ENCODE peak calls at places on chromosomes 7 and 10, in eight cellular contexts. One of them, this sample, is unnamed.

GRCh38 chr10:74453151-74453550 is 302.1 kb downstream of the ADK start:
- DNase-seq in neural progenitor cell: no peak
- DNase-seq in GM23248: no peak
- DNase-seq in astrocyte: no peak
- DNase-seq in mammary epithelial cell: no peak
- DNase-seq in hepatocyte: no peak
- DNase-seq in keratinocyte: no peak
- DNase-seq in MM.1S: no peak
- DNase-seq in this sample: no peak

GRCh38 chr10:24915304-24915703 is 37.1 kb downstream of the PRTFDC1 start:
- DNase-seq in hepatocyte: no peak
- DNase-seq in mammary epithelial cell: no peak
- DNase-seq in astrocyte: no peak
- DNase-seq in MM.1S: no peak
- DNase-seq in keratinocyte: no peak
- DNase-seq in neural progenitor cell: no peak
- DNase-seq in GM23248: no peak
- DNase-seq in this sample: no peak

GRCh38 chr7:50673096-50673495 is 107.9 kb upstream of the DDC start:
- DNase-seq in keratinocyte: no peak
- DNase-seq in MM.1S: no peak
- DNase-seq in hepatocyte: no peak
- DNase-seq in astrocyte: no peak
- DNase-seq in mammary epithelial cell: no peak
- DNase-seq in neural progenitor cell: no peak
- DNase-seq in GM23248: no peak
- DNase-seq in this sample: no peak

GRCh38 chr7:21357146-21358097 is 70.5 kb upstream of the SP4 start:
- DNase-seq in mammary epithelial cell: no peak
- DNase-seq in astrocyte: no peak
- DNase-seq in hepatocyte: no peak
- DNase-seq in neural progenitor cell: no peak
- DNase-seq in MM.1S: no peak
- DNase-seq in GM23248: no peak
- DNase-seq in keratinocyte: no peak
- DNase-seq in this sample: no peak

GRCh38 chr10:46293832-46294640 is 7.2 kb downstream of the ANTXRL start:
- DNase-seq in neural progenitor cell: no peak
- DNase-seq in mammary epithelial cell: no peak
- DNase-seq in GM23248: no peak
- DNase-seq in hepatocyte: no peak
- DNase-seq in keratinocyte: no peak
- DNase-seq in astrocyte: no peak
- DNase-seq in MM.1S: no peak
- DNase-seq in this sample: no peak

GRCh38 chr10:75100764-75101291 is 10.6 kb upstream of the SAMD8 start:
- DNase-seq in MM.1S: no peak
- DNase-seq in mammary epithelial cell: no peak
- DNase-seq in GM23248: no peak
- DNase-seq in hepatocyte: no peak
- DNase-seq in keratinocyte: no peak
- DNase-seq in neural progenitor cell: no peak
- DNase-seq in astrocyte: no peak
- DNase-seq in this sample: no peak

GRCh38 chr7:18541189-18541870 is 45.8 kb downstream of the HDAC9 start:
- DNase-seq in mammary epithelial cell: no peak
- DNase-seq in MM.1S: no peak
- DNase-seq in astrocyte: peak; percentile 63
- DNase-seq in GM23248: peak; percentile 79
- DNase-seq in hepatocyte: no peak
- DNase-seq in neural progenitor cell: no peak
- DNase-seq in keratinocyte: no peak
- DNase-seq in this sample: peak; percentile 56

GRCh38 chr10:131928248-131929095 is 27.7 kb downstream of the PPP2R2D start:
- DNase-seq in neural progenitor cell: no peak
- DNase-seq in MM.1S: no peak
- DNase-seq in hepatocyte: no peak
- DNase-seq in keratinocyte: no peak
- DNase-seq in GM23248: no peak
- DNase-seq in mammary epithelial cell: peak; percentile 24
- DNase-seq in astrocyte: peak; percentile 34
- DNase-seq in this sample: no peak

GRCh38 chr10:105974803-105975456 is 1189.6 kb downstream of the SORCS1 start:
- DNase-seq in astrocyte: no peak
- DNase-seq in keratinocyte: no peak
- DNase-seq in neural progenitor cell: peak; percentile 56
- DNase-seq in mammary epithelial cell: peak; percentile 17
- DNase-seq in hepatocyte: peak; percentile 57
- DNase-seq in GM23248: peak; percentile 54
- DNase-seq in MM.1S: peak; percentile 11
- DNase-seq in this sample: no peak

GRCh38 chr10:123622381-123622780 is 43.8 kb upstream of the GPR26 start:
- DNase-seq in hepatocyte: no peak
- DNase-seq in astrocyte: no peak
- DNase-seq in neural progenitor cell: no peak
- DNase-seq in MM.1S: no peak
- DNase-seq in GM23248: peak; percentile 64
- DNase-seq in keratinocyte: no peak
- DNase-seq in mammary epithelial cell: no peak
- DNase-seq in this sample: no peak

GRCh38 chr10:91627344-91628102 is 5.3 kb downstream of the PPP1R3C start:
- DNase-seq in MM.1S: no peak
- DNase-seq in hepatocyte: no peak
- DNase-seq in keratinocyte: no peak
- DNase-seq in astrocyte: no peak
- DNase-seq in neural progenitor cell: no peak
- DNase-seq in mammary epithelial cell: no peak
- DNase-seq in GM23248: peak; percentile 25
- DNase-seq in this sample: no peak

GRCh38 chr7:46750321-46750865 is 829.3 kb upstream of the IGFBP3 start:
- DNase-seq in MM.1S: no peak
- DNase-seq in mammary epithelial cell: no peak
- DNase-seq in neural progenitor cell: no peak
- DNase-seq in hepatocyte: no peak
- DNase-seq in GM23248: no peak
- DNase-seq in keratinocyte: no peak
- DNase-seq in astrocyte: no peak
- DNase-seq in this sample: no peak

GRCh38 chr7:151404216-151405011 is 5.4 kb downstream of the WDR86 start:
- DNase-seq in GM23248: peak; percentile 72
- DNase-seq in MM.1S: no peak
- DNase-seq in astrocyte: peak; percentile 11
- DNase-seq in mammary epithelial cell: peak; percentile 32
- DNase-seq in neural progenitor cell: no peak
- DNase-seq in hepatocyte: peak; percentile 38
- DNase-seq in keratinocyte: no peak
- DNase-seq in this sample: peak; percentile 14

GRCh38 chr7:143284591-143285453 is at the start of gene TMEM139:
- DNase-seq in keratinocyte: no peak
- DNase-seq in neural progenitor cell: peak; percentile 51
- DNase-seq in MM.1S: no peak
- DNase-seq in astrocyte: no peak
- DNase-seq in mammary epithelial cell: no peak
- DNase-seq in GM23248: peak; percentile 17
- DNase-seq in hepatocyte: peak; percentile 85
- DNase-seq in this sample: no peak

GRCh38 chr10:32104622-32105509 is 48.6 kb upstream of the KIF5B start:
- DNase-seq in astrocyte: peak; percentile 39
- DNase-seq in MM.1S: no peak
- DNase-seq in keratinocyte: no peak
- DNase-seq in GM23248: peak; percentile 33
- DNase-seq in hepatocyte: no peak
- DNase-seq in mammary epithelial cell: no peak
- DNase-seq in neural progenitor cell: no peak
- DNase-seq in this sample: peak; percentile 14

GRCh38 chr10:62514079-62514693 is 140.0 kb downstream of the ZNF365 start:
- DNase-seq in keratinocyte: no peak
- DNase-seq in GM23248: peak; percentile 20
- DNase-seq in neural progenitor cell: no peak
- DNase-seq in hepatocyte: no peak
- DNase-seq in MM.1S: no peak
- DNase-seq in mammary epithelial cell: no peak
- DNase-seq in astrocyte: no peak
- DNase-seq in this sample: peak; percentile 15
- TF ChIP-seq EZH2 in keratinocyte: no peak
- TF ChIP-seq EZH2 in GM23248: no peak
- TF ChIP-seq EZH2 in neural progenitor cell: no peak
- TF ChIP-seq EZH2 in hepatocyte: no peak
- TF ChIP-seq EZH2 in MM.1S: no peak
- TF ChIP-seq EZH2 in mammary epithelial cell: no peak
- TF ChIP-seq EZH2 in astrocyte: no peak
- TF ChIP-seq EZH2 in this sample: no peak

GRCh38 chr7:132095-132482 is 60.3 kb upstream of the FAM20C start:
- DNase-seq in neural progenitor cell: no peak
- DNase-seq in MM.1S: no peak
- DNase-seq in mammary epithelial cell: no peak
- DNase-seq in hepatocyte: peak; percentile 2
- DNase-seq in keratinocyte: no peak
- DNase-seq in GM23248: no peak
- DNase-seq in astrocyte: no peak
- DNase-seq in this sample: no peak
- TF ChIP-seq EZH2 in neural progenitor cell: no peak
- TF ChIP-seq EZH2 in MM.1S: no peak
- TF ChIP-seq EZH2 in mammary epithelial cell: no peak
- TF ChIP-seq EZH2 in hepatocyte: no peak
- TF ChIP-seq EZH2 in keratinocyte: no peak
- TF ChIP-seq EZH2 in GM23248: no peak
- TF ChIP-seq EZH2 in astrocyte: no peak
- TF ChIP-seq EZH2 in this sample: no peak

DNA sequence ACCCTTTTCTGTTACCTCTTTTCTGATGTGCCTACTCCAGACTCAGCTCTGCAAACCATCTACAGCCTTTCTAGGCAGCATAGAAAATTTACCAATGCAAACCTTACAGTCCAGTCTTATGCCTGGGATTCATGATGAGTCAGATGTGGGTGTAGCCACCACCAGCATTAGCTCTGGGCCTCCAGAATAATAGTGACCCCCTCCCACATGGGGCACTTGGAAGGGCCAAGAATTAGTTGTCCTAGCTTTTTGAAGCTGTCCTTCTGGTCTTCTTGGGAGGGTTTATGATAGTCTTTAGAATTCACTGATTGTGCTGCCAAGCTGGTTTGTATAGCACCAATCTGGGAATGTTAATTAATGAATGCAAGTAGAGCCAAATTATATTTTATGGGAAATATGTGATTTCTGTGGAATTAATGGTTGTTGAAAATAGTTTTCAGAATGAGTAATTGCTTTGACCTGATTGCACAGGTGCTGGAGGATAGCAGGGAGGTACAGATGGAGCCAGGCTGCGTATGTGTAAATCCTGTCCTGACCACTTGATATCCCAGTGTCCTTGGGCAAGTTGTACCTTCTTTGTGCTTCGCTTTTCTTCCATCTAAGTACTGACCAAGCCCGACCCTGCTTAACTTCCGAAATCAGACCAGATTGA is 94.8 kb downstream of the CPED1 start:
- DNase-seq in keratinocyte: no peak
- DNase-seq in GM23248: peak; percentile 87
- DNase-seq in hepatocyte: no peak
- DNase-seq in neural progenitor cell: no peak
- DNase-seq in mammary epithelial cell: peak; percentile 66
- DNase-seq in MM.1S: no peak
- DNase-seq in astrocyte: peak; percentile 75
- DNase-seq in this sample: peak; percentile 84
- TF ChIP-seq EZH2 in keratinocyte: no peak
- TF ChIP-seq EZH2 in GM23248: no peak
- TF ChIP-seq EZH2 in hepatocyte: no peak
- TF ChIP-seq EZH2 in neural progenitor cell: no peak
- TF ChIP-seq EZH2 in mammary epithelial cell: no peak
- TF ChIP-seq EZH2 in MM.1S: no peak
- TF ChIP-seq EZH2 in astrocyte: no peak
- TF ChIP-seq EZH2 in this sample: no peak

GRCh38 chr7:27205325-27206280 is 5.7 kb upstream of the HOXA13 start:
- DNase-seq in astrocyte: no peak
- DNase-seq in keratinocyte: no peak
- DNase-seq in MM.1S: no peak
- DNase-seq in hepatocyte: no peak
- DNase-seq in GM23248: peak; percentile 18
- DNase-seq in mammary epithelial cell: no peak
- DNase-seq in neural progenitor cell: peak; percentile 74
- DNase-seq in this sample: no peak
- TF ChIP-seq EZH2 in astrocyte: peak; percentile 92
- TF ChIP-seq EZH2 in keratinocyte: peak; percentile 99
- TF ChIP-seq EZH2 in MM.1S: no peak
- TF ChIP-seq EZH2 in hepatocyte: peak; percentile 74
- TF ChIP-seq EZH2 in GM23248: no peak
- TF ChIP-seq EZH2 in mammary epithelial cell: peak; percentile 98
- TF ChIP-seq EZH2 in neural progenitor cell: peak; percentile 99
- TF ChIP-seq EZH2 in this sample: peak; percentile 95

GRCh38 chr7:135706038-135706742 is 21.8 kb downstream of the SLC13A4 start:
- DNase-seq in mammary epithelial cell: no peak
- DNase-seq in keratinocyte: no peak
- DNase-seq in astrocyte: no peak
- DNase-seq in hepatocyte: no peak
- DNase-seq in GM23248: no peak
- DNase-seq in MM.1S: no peak
- DNase-seq in neural progenitor cell: no peak
- DNase-seq in this sample: no peak
- TF ChIP-seq EZH2 in mammary epithelial cell: no peak
- TF ChIP-seq EZH2 in keratinocyte: no peak
- TF ChIP-seq EZH2 in astrocyte: no peak
- TF ChIP-seq EZH2 in hepatocyte: no peak
- TF ChIP-seq EZH2 in GM23248: no peak
- TF ChIP-seq EZH2 in MM.1S: no peak
- TF ChIP-seq EZH2 in neural progenitor cell: no peak
- TF ChIP-seq EZH2 in this sample: no peak